ENCODE peak calls at places on chromosomes 12 and 14, in four cellular contexts. One of them, this sample, is unnamed.

GRCh38 chr12:53048033-53048779 is 1.7 kb upstream of the TNS2 start:
- DNase-seq in breast epithelium: peak; percentile 82
- DNase-seq in psoas muscle: peak; percentile 83
- DNase-seq in A549: peak; percentile 55
- DNase-seq in this sample: no peak

GRCh38 chr12:2649201-2650030 is 145.4 kb upstream of the FKBP4 start:
- DNase-seq in A549: no peak
- DNase-seq in psoas muscle: no peak
- DNase-seq in breast epithelium: no peak
- DNase-seq in this sample: no peak

GRCh38 chr12:12776261-12776660 is 9.2 kb upstream of the APOLD1 start:
- DNase-seq in psoas muscle: no peak
- DNase-seq in breast epithelium: no peak
- DNase-seq in A549: no peak
- DNase-seq in this sample: peak; percentile 56

GRCh38 chr14:22047105-22047504 is 373.5 kb upstream of the OR4E1 start:
- DNase-seq in breast epithelium: no peak
- DNase-seq in psoas muscle: no peak
- DNase-seq in A549: no peak
- DNase-seq in this sample: peak; percentile 64

GRCh38 chr14:61435563-61436337 is 114.4 kb downstream of the PRKCH start:
- DNase-seq in A549: no peak
- DNase-seq in breast epithelium: no peak
- DNase-seq in psoas muscle: no peak
- DNase-seq in this sample: no peak

GRCh38 chr12:105204916-105205315 is 31.1 kb downstream of the APPL2 start:
- DNase-seq in A549: no peak
- DNase-seq in breast epithelium: no peak
- DNase-seq in psoas muscle: peak; percentile 24
- DNase-seq in this sample: no peak

GRCh38 chr14:22387776-22388241 is 201.2 kb downstream of the DAD1 start:
- DNase-seq in breast epithelium: no peak
- DNase-seq in psoas muscle: no peak
- DNase-seq in A549: no peak
- DNase-seq in this sample: no peak

GRCh38 chr14:24367506-24368214 is at the start of gene NFATC4:
- DNase-seq in breast epithelium: peak; percentile 62
- DNase-seq in A549: no peak
- DNase-seq in psoas muscle: peak; percentile 67
- DNase-seq in this sample: peak; percentile 64

GRCh38 chr12:89385965-89386537 is 33.8 kb upstream of the DUSP6 start:
- DNase-seq in breast epithelium: no peak
- DNase-seq in A549: no peak
- DNase-seq in psoas muscle: no peak
- DNase-seq in this sample: no peak

DNA sequence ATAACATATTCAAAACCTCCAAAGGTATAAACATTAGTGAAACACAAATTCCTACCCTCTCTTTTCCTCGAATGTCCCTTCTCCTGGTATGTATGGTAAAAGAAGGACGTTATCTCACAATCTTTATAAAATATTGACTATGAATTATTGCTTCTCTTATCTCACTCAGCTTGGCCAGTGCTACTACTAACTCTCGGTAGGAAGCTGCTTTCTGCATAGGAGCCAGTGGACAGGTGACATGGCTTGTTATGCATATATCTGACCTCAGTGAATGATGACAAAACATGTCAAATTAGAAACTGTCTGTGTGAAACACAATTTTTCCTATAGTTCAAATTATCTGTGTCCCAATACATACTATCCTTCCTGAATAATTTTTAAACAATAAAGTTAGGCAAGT is 48.5 kb upstream of the FLRT2 start:
- DNase-seq in A549: no peak
- DNase-seq in breast epithelium: no peak
- DNase-seq in psoas muscle: no peak
- DNase-seq in this sample: no peak
- H3K27ac ChIP-seq in A549: no peak overlapping the region
- H3K27ac ChIP-seq in breast epithelium: no peak overlapping the region
- H3K27ac ChIP-seq in psoas muscle: no peak overlapping the region
- H3K27ac ChIP-seq in this sample: no peak overlapping the region

GRCh38 chr12:26612203-26612602 is 220.8 kb downstream of the ITPR2 start:
- DNase-seq in psoas muscle: no peak
- DNase-seq in breast epithelium: no peak
- DNase-seq in A549: no peak
- DNase-seq in this sample: no peak

GRCh38 chr12:26611598-26611997 is 221.4 kb downstream of the ITPR2 start:
- DNase-seq in breast epithelium: no peak
- DNase-seq in A549: no peak
- DNase-seq in psoas muscle: no peak
- DNase-seq in this sample: no peak

GRCh38 chr12:26610774-26611173 is 222.2 kb downstream of the ITPR2 start:
- DNase-seq in A549: no peak
- DNase-seq in breast epithelium: no peak
- DNase-seq in psoas muscle: no peak
- DNase-seq in this sample: no peak

GRCh38 chr12:26617513-26617912 is 215.5 kb downstream of the ITPR2 start:
- DNase-seq in breast epithelium: no peak
- DNase-seq in A549: no peak
- DNase-seq in psoas muscle: no peak
- DNase-seq in this sample: no peak

GRCh38 chr12:26614217-26614616 is 218.8 kb downstream of the ITPR2 start:
- DNase-seq in A549: no peak
- DNase-seq in psoas muscle: no peak
- DNase-seq in breast epithelium: no peak
- DNase-seq in this sample: no peak
- H3K27ac ChIP-seq in A549: no peak overlapping the region
- H3K27ac ChIP-seq in psoas muscle: no peak overlapping the region
- H3K27ac ChIP-seq in breast epithelium: no peak overlapping the region
- H3K27ac ChIP-seq in this sample: no peak overlapping the region

DNA sequence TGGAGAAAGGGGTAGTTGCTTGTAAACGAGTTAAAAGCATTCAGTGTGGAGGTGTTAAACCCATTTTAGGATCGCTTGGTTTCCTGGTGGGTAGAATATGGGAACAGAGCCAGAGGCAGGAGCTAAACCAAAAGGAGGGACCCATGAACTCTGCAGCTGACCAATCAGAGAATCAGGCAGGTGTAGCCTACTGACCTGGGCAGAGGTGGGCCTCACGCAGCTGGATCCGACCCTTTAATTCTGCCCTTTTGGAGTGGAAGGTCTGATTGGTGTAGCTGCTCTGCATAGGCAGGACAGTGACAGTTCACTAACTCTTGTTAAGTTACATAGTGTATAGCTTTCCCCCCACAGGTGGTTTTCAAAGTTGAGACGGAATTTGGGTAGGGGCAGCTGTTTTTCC is 63.7 kb downstream of the GNS start:
- DNase-seq in A549: no peak
- DNase-seq in psoas muscle: no peak
- DNase-seq in breast epithelium: no peak
- DNase-seq in this sample: no peak
- H3K27ac ChIP-seq in A549: peak overlapping the region; percentile 49
- H3K27ac ChIP-seq in psoas muscle: no peak overlapping the region
- H3K27ac ChIP-seq in breast epithelium: no peak overlapping the region
- H3K27ac ChIP-seq in this sample: no peak overlapping the region

GRCh38 chr12:19025582-19025981 is 104.0 kb upstream of the PLEKHA5 start:
- DNase-seq in breast epithelium: no peak
- DNase-seq in A549: peak; percentile 12
- DNase-seq in psoas muscle: no peak
- DNase-seq in this sample: no peak

GRCh38 chr12:19030603-19031002 is 98.9 kb upstream of the PLEKHA5 start:
- DNase-seq in A549: no peak
- DNase-seq in breast epithelium: no peak
- DNase-seq in psoas muscle: no peak
- DNase-seq in this sample: no peak

GRCh38 chr12:19026035-19026434 is 103.5 kb upstream of the PLEKHA5 start:
- DNase-seq in breast epithelium: no peak
- DNase-seq in A549: no peak
- DNase-seq in psoas muscle: no peak
- DNase-seq in this sample: no peak

GRCh38 chr12:19030180-19030579 is 99.4 kb upstream of the PLEKHA5 start:
- DNase-seq in A549: no peak
- DNase-seq in breast epithelium: no peak
- DNase-seq in psoas muscle: no peak
- DNase-seq in this sample: no peak

DNA sequence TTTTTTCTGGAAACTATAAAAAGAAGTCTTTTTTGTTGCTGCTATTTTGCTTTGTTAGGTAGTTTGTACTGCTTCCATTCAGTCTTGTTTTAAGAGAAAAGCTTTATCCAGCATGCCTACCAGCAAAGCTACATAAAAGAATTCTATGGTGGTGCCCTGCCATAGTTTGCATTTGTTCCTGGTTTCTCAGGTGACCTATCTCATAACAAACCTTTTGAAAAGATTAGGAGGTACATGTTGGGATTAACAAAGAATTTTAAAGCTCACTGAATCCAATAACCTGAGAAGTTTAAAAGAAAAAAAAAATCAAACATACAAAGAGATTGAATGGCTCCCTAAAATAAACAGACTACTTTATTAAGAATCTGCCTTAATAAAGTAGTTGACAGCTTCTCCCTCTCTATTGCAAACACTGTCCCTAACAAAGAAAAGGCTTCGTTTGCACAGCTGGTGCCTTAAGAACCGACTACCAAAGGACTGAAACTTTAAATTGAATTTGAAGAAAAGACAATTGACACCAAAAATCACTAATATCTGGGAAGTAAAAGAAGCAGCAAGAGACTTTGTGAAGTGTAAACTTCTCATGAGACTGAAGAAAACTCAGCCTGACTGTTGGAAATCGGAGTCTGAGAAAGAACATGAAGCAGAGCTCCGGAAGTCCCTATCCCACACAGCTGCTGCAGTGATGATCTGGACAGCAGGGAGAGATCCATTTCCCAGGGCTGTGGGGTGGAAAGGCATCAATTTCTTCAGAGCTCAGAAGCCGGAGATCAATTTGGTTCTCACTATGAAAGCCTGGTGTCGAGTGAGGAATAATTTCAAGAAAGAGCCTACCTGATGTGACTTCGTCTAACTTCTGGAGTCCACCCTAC is 102.7 kb upstream of the PLEKHA5 start:
- DNase-seq in A549: no peak
- DNase-seq in breast epithelium: no peak
- DNase-seq in psoas muscle: no peak
- DNase-seq in this sample: no peak
- H3K27ac ChIP-seq in A549: no peak overlapping the region
- H3K27ac ChIP-seq in breast epithelium: no peak overlapping the region
- H3K27ac ChIP-seq in psoas muscle: no peak overlapping the region
- H3K27ac ChIP-seq in this sample: no peak overlapping the region

DNA sequence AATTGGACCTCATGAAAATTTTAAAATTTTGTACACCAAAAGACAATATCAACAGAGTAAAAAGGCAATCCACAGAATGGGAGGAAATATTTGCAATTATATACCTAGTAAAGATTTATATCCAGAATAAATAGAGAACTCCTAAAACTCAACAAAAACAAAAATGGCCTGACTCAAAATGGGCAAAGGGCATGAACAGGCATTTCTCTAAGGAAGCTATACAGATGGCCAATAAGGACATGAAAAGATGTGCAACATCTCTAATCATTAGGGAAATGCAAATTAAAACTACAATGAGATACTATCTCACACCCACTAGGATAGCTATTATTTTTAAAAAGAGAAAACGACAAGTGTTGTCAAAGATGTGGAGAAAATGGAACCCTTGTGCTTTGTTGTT is 10.9 kb upstream of the APOF start:
- DNase-seq in A549: no peak
- DNase-seq in breast epithelium: no peak
- DNase-seq in psoas muscle: no peak
- DNase-seq in this sample: no peak
- H3K27ac ChIP-seq in A549: no peak overlapping the region
- H3K27ac ChIP-seq in breast epithelium: no peak overlapping the region
- H3K27ac ChIP-seq in psoas muscle: no peak overlapping the region
- H3K27ac ChIP-seq in this sample: no peak overlapping the region